ENCODE peak calls at places on chromosomes 3 and 15, in ten cellular contexts. R, M, P, B, Z, X, A, O, E and L are unnamed samples.

GRCh38 chr15:66505430-66505811 is 295 bp downstream of the ZWILCH start:
- DNase-seq in M (no peak), B (no peak), P (no peak), Z (no peak), E (no peak), O (no peak), A (no peak), R (peak), X (no peak), L (no peak)

GRCh38 chr15:64344651-64345262 is 11.2 kb downstream of the CSNK1G1 start:
- DNase-seq in Z (peak), X (no peak), R (no peak), E (no peak), B (no peak), P (no peak), O (no peak), M (no peak), A (peak), L (no peak)

GRCh38 chr3:137047240-137047639 is 89.5 kb downstream of the IL20RB start:
- DNase-seq in P (no peak), A (no peak), E (no peak), X (no peak), M (no peak), Z (no peak), R (no peak), O (no peak), B (no peak), L (no peak)

GRCh38 chr3:4532535-4533112 is 39.5 kb downstream of the ITPR1 start:
- DNase-seq in E (peak), B (no peak), X (no peak), O (no peak), P (no peak), R (no peak), M (no peak), Z (no peak), A (no peak), L (no peak)

GRCh38 chr15:63319065-63319464 is 41.7 kb downstream of the APH1B start:
- DNase-seq in X (no peak), E (no peak), P (no peak), O (no peak), A (no peak), Z (no peak), B (no peak), R (no peak), M (no peak), L (no peak)

GRCh38 chr3:119413603-119414280 is 49.7 kb downstream of the TMEM39A start:
- DNase-seq in O (no peak), X (no peak), E (no peak), P (no peak), R (no peak), A (no peak), M (no peak), Z (no peak), B (no peak), L (no peak)

GRCh38 chr15:86865920-86866319 is 786.2 kb downstream of the AGBL1 start:
- DNase-seq in X (no peak), M (no peak), Z (no peak), B (no peak), E (no peak), R (peak), A (no peak), O (no peak), P (no peak), L (no peak)

GRCh38 chr3:170469151-170470062 is 50.7 kb downstream of the CLDN11 start:
- DNase-seq in B (no peak), O (peak), A (no peak), X (no peak), R (no peak), M (no peak), P (peak), Z (peak), E (no peak), L (peak)

GRCh38 chr15:30953731-30954378 is 37.6 kb downstream of the MTMR10 start:
- DNase-seq in B (peak), M (peak), O (peak), E (no peak), Z (peak), A (peak), X (no peak), R (peak), P (peak), L (peak)

GRCh38 chr3:124084398-124084881 is 92.5 kb upstream of the ROPN1 start:
- DNase-seq in O (peak), A (no peak), X (no peak), P (peak), B (no peak), R (no peak), Z (no peak), M (no peak), E (no peak), L (no peak)

GRCh38 chr3:16305121-16305541 is 40.1 kb downstream of the OXNAD1 start:
- DNase-seq in P (no peak), E (no peak), R (no peak), A (no peak), X (no peak), Z (no peak), M (no peak), B (peak), O (no peak), L (no peak)
- H3K4me3 ChIP-seq in P (no peak), E (no peak), R (no peak), A (no peak), X (no peak), Z (no peak), M (no peak), B (no peak), O (no peak), L (no peak)

GRCh38 chr15:32990071-32990470 is 204.4 kb downstream of the FMN1 start:
- DNase-seq in X (no peak), O (no peak), P (no peak), M (no peak), B (no peak), A (peak), E (no peak), R (no peak), Z (no peak), L (no peak)

GRCh38 chr15:32991544-32992192 is 202.8 kb downstream of the FMN1 start:
- DNase-seq in R (no peak), E (no peak), P (no peak), Z (no peak), X (no peak), O (no peak), A (no peak), M (no peak), B (no peak), L (no peak)

GRCh38 chr15:32994810-32995424 is 199.6 kb downstream of the FMN1 start:
- DNase-seq in Z (peak), E (no peak), B (peak), O (no peak), X (no peak), M (no peak), P (no peak), R (peak), A (peak), L (no peak)

GRCh38 chr15:32998182-32998581 is 196.3 kb downstream of the FMN1 start:
- DNase-seq in Z (no peak), P (no peak), A (no peak), X (no peak), E (no peak), B (no peak), R (no peak), M (no peak), O (no peak), L (no peak)

DNA sequence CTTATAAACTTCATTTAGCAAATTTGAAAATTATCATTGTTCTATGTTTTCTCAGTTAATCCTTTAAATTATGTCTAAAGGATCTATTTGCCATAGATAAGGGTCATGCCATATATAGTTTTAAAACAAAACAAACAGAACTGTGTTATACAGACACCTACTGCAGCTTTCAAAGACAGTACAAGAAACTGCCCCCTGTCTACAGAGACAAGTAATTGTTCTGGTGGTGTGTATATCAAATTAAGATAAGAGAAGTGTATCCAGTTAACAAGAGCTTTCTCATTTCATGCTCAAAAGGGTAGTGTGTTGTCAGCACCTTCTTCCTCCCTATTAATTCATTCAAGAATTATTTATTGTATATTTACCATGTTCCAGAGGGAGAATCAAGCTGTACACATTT is 201.2 kb downstream of the FMN1 start:
- DNase-seq in X (no peak), Z (peak), B (peak), A (peak), O (no peak), E (no peak), R (peak), M (no peak), P (no peak), L (no peak)
- TF ChIP-seq CTCF in X (no peak), Z (peak), B (no peak), A (peak), O (peak), E (no peak), R (peak), M (no peak), P (no peak), L (peak)

DNA sequence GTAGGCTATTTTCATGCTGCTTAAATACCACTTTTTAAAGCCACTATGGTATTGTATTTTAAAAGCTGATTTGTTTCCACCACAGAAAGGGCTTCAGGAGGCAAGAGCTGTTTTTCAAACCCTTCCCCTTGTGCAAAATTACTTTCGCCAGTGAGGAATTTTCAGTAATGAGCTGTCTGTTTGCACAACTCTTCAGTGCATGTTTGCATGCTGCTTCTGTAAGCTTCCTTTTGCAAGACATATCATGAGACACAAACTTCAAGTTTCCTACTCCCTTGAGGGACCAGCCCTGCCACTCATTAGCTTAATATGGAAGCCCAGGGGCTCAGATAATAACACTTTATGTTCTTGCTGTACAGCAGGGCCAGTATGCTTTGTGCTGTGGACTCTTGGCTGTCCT is 105.5 kb upstream of the TNIK start:
- DNase-seq in P (no peak), Z (no peak), R (peak), A (peak), M (no peak), E (no peak), O (peak), B (no peak), X (no peak), L (no peak)
- H3K4me3 ChIP-seq in P (no peak), Z (no peak), R (no peak), A (no peak), M (no peak), E (no peak), O (no peak), B (no peak), X (no peak), L (no peak)

DNA sequence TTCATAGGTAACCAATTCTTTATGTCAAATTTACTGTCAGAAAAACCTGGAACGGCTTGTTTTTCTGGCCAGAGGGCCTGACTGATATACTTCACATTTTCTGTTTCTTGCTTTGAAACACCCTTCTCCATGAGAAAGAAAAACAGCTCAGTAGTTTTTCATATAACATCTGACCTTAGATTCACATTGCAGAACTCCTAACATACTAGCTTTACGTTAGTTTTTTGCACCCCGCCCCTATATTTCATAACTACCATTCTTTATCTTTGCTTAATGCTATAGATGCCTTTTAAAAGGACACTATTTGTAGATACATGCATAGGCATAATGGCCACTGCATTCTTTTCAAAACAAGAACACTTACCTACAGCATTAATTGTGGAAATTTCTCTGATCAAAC is 83.8 kb upstream of the TSC22D2 start:
- DNase-seq in O (no peak), R (no peak), B (no peak), P (no peak), E (no peak), M (no peak), Z (no peak), A (no peak), X (no peak), L (no peak)
- TF ChIP-seq CTCF in O (no peak), R (no peak), B (no peak), P (no peak), E (no peak), M (no peak), Z (no peak), A (no peak), X (no peak), L (no peak)

DNA sequence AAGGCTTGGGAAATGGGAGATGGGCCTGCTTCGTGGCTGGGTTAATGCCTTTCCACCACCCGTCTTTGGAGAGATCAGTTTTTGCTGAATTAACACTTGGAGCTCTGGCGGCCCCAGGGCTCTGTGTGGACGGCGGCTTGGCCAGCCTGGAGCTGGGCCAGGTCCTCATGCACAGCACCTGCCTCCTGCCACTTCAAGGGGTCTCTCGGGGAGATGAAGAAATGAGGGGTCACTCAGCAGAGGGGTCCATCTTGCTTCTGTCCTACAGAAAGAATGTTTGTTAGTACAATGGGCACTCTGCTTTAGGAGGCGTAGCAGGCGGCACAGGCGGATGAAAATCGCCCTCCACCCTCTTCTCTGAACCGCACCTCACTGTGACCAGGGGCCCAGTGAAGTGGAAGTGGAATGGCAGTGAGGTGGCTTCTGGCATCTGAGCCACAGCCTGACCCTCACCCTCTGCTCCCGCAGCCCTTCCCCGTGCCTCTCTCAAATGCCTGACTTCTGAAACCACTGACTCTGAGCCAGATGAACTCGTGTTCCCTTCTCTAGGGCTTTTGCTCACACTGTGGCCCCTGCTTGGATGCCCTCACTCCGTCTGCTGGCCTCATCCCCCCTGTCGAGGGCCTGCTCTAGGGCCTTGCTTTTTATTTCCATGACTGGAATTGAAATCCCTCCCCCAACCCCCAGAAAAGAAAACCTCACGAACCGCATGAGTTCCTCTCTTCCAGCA is 42.2 kb downstream of the CHDH start:
- DNase-seq in A (no peak), B (no peak), E (no peak), R (no peak), Z (no peak), M (no peak), P (no peak), X (peak), O (no peak), L (no peak)
- H3K4me3 ChIP-seq in A (no peak), B (no peak), E (no peak), R (no peak), Z (no peak), M (no peak), P (no peak), X (no peak), O (no peak), L (no peak)

GRCh38 chr15:25787381-25787780 is 75.7 kb downstream of the ATP10A start:
- DNase-seq in X (no peak), Z (no peak), R (no peak), P (no peak), O (no peak), E (no peak), B (no peak), M (no peak), A (peak), L (no peak)

GRCh38 chr15:25789206-25789605 is 73.9 kb downstream of the ATP10A start:
- DNase-seq in M (no peak), R (no peak), Z (no peak), O (no peak), P (no peak), A (peak), X (peak), E (peak), B (no peak), L (no peak)

GRCh38 chr15:25786040-25786439 is 77.1 kb downstream of the ATP10A start:
- DNase-seq in M (no peak), B (no peak), O (no peak), P (no peak), E (no peak), Z (no peak), A (no peak), X (no peak), R (no peak), L (no peak)

GRCh38 chr15:25789616-25790002 is 73.5 kb downstream of the ATP10A start:
- DNase-seq in R (no peak), O (no peak), M (no peak), A (no peak), Z (no peak), B (no peak), E (no peak), X (no peak), P (no peak), L (no peak)

DNA sequence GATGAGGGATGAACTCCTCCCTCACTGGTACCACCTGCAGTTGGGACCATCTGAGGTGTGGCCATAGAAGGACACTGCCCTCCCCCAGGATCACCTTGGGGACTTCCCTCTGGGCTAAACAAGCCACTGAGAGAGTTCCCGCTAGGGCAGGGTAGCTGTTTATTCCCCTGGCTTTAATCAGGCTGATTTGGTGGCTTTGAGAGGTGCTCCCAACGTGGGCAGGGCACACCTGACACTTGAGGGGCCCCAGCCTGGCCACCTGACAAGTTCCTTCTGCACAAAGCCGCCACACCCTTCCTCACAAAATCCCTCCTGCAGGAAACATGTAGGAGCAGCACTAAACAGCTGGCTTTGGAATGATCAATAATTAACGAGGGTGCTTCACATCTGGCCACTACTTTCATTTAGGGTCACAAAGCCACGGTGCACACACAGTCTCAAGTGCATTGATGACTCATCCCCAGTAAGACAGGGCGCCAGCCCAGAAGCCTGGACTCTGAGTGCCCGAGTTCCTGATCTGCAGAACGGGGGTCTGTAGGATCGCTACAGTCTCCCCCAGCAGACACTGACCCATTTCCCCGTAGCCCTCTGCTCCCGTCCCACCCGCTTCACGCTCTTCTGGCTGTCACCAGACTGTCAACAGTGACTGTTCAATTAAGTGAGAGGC is 75.1 kb downstream of the ATP10A start:
- DNase-seq in X (peak), A (peak), Z (no peak), B (peak), R (no peak), P (no peak), E (no peak), O (no peak), M (no peak), L (no peak)
- TF ChIP-seq CTCF in X (no peak), A (no peak), Z (no peak), B (no peak), R (no peak), P (no peak), E (no peak), O (no peak), M (no peak), L (no peak)

GRCh38 chr15:97963779-97964178 is 3.3 kb downstream of the ARRDC4 start:
- DNase-seq in A (no peak), R (no peak), O (no peak), E (no peak), P (no peak), M (no peak), X (no peak), B (no peak), Z (no peak), L (no peak)

GRCh38 chr15:97961067-97961954 is 808 bp downstream of the ARRDC4 start:
- DNase-seq in O (no peak), P (no peak), R (peak), M (peak), Z (no peak), A (peak), E (peak), X (peak), B (no peak), L (no peak)

GRCh38 chr15:97960364-97961066 is at the start of gene ARRDC4:
- DNase-seq in Z (peak), M (peak), B (peak), P (peak), X (peak), R (peak), O (peak), E (peak), A (peak), L (peak)

GRCh38 chr15:97959738-97960363 is 652 bp upstream of the ARRDC4 start:
- DNase-seq in M (no peak), B (no peak), O (no peak), A (no peak), E (no peak), P (no peak), Z (no peak), X (no peak), R (no peak), L (no peak)

DNA sequence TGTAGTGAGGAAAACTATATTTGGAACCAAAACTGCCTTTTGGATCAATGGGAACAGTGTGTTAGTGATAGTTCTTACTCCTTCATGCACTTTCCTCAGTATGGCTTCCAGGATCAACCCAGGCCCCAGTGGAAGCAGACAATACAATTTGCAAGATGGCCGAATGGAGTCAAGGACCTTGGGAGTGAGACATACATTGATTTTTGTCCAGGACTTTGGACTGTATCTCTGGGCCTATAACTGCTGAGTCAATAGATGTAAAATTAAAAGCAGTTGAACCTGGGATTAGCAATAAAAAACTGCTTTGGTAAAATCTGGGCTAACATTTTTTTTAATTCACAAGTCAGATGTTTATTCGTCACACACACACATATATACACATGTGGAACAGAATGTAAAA is 1.8 kb downstream of the ARRDC4 start:
- DNase-seq in E (no peak), R (no peak), P (no peak), O (no peak), Z (no peak), B (no peak), X (no peak), M (no peak), A (no peak), L (no peak)
- H3K4me3 ChIP-seq in E (peak), R (no peak), P (peak), O (no peak), Z (no peak), B (no peak), X (no peak), M (peak), A (peak), L (peak)